ENCODE peak calls at places on chromosomes 5 and 9, in eight cellular contexts. One of them, this sample, is unnamed. For H3K4me1, the result is how much of the 10 kb centered on the place peaks cover.

GRCh38 chr5:44002381-44002901 is 386.8 kb downstream of the FGF10 start:
- DNase-seq in CD8-positive, alpha-beta T cell: no peak
- DNase-seq in PC-3: peak
- DNase-seq in endodermal cell: no peak
- DNase-seq in spleen: no peak
- DNase-seq in tibial artery: no peak
- DNase-seq in adrenal gland: peak
- DNase-seq in esophagus squamous epithelium: no peak
- DNase-seq in this sample: no peak

GRCh38 chr5:141846031-141846430 is 32.2 kb downstream of the PCDH1 start:
- DNase-seq in CD8-positive, alpha-beta T cell: no peak
- DNase-seq in adrenal gland: no peak
- DNase-seq in esophagus squamous epithelium: no peak
- DNase-seq in endodermal cell: peak
- DNase-seq in tibial artery: no peak
- DNase-seq in PC-3: no peak
- DNase-seq in spleen: no peak
- DNase-seq in this sample: peak

GRCh38 chr5:42360061-42360460 is 63.2 kb upstream of the GHR start:
- DNase-seq in esophagus squamous epithelium: no peak
- DNase-seq in CD8-positive, alpha-beta T cell: no peak
- DNase-seq in PC-3: peak
- DNase-seq in endodermal cell: no peak
- DNase-seq in spleen: no peak
- DNase-seq in tibial artery: no peak
- DNase-seq in adrenal gland: peak
- DNase-seq in this sample: peak

GRCh38 chr9:135978650-135979461 is 17.7 kb upstream of the UBAC1 start:
- DNase-seq in CD8-positive, alpha-beta T cell: peak
- DNase-seq in endodermal cell: no peak
- DNase-seq in adrenal gland: no peak
- DNase-seq in esophagus squamous epithelium: no peak
- DNase-seq in spleen: no peak
- DNase-seq in tibial artery: no peak
- DNase-seq in PC-3: no peak
- DNase-seq in this sample: no peak

GRCh38 chr5:177496111-177497010 is 1.0 kb downstream of the PDLIM7 start:
- DNase-seq in esophagus squamous epithelium: no peak
- DNase-seq in CD8-positive, alpha-beta T cell: no peak
- DNase-seq in adrenal gland: peak
- DNase-seq in spleen: peak
- DNase-seq in tibial artery: peak
- DNase-seq in endodermal cell: peak
- DNase-seq in PC-3: peak
- DNase-seq in this sample: peak

GRCh38 chr5:10235350-10235749 is 14.3 kb downstream of the ATPSCKMT start:
- DNase-seq in esophagus squamous epithelium: no peak
- DNase-seq in endodermal cell: no peak
- DNase-seq in spleen: no peak
- DNase-seq in tibial artery: no peak
- DNase-seq in CD8-positive, alpha-beta T cell: no peak
- DNase-seq in PC-3: peak
- DNase-seq in adrenal gland: no peak
- DNase-seq in this sample: no peak

GRCh38 chr5:26003966-26004365 is 1034.4 kb downstream of the CDH9 start:
- DNase-seq in PC-3: no peak
- DNase-seq in esophagus squamous epithelium: no peak
- DNase-seq in CD8-positive, alpha-beta T cell: no peak
- DNase-seq in tibial artery: no peak
- DNase-seq in spleen: no peak
- DNase-seq in endodermal cell: no peak
- DNase-seq in adrenal gland: no peak
- DNase-seq in this sample: no peak

GRCh38 chr5:148739524-148739923 is 85.2 kb upstream of the HTR4 start:
- DNase-seq in PC-3: no peak
- DNase-seq in endodermal cell: no peak
- DNase-seq in adrenal gland: no peak
- DNase-seq in esophagus squamous epithelium: no peak
- DNase-seq in spleen: no peak
- DNase-seq in tibial artery: no peak
- DNase-seq in CD8-positive, alpha-beta T cell: no peak
- DNase-seq in this sample: no peak

GRCh38 chr5:107428303-107428761 is 242.4 kb downstream of the EFNA5 start:
- DNase-seq in adrenal gland: no peak
- DNase-seq in spleen: no peak
- DNase-seq in esophagus squamous epithelium: no peak
- DNase-seq in tibial artery: no peak
- DNase-seq in endodermal cell: no peak
- DNase-seq in PC-3: no peak
- DNase-seq in CD8-positive, alpha-beta T cell: no peak
- DNase-seq in this sample: peak

GRCh38 chr5:176675676-176676360 is 28.5 kb downstream of the TSPAN17 start:
- DNase-seq in spleen: no peak
- DNase-seq in tibial artery: no peak
- DNase-seq in CD8-positive, alpha-beta T cell: no peak
- DNase-seq in PC-3: peak
- DNase-seq in adrenal gland: no peak
- DNase-seq in endodermal cell: peak
- DNase-seq in esophagus squamous epithelium: no peak
- DNase-seq in this sample: peak

GRCh38 chr5:148790545-148791333 is 35.7 kb upstream of the ADRB2 start:
- DNase-seq in endodermal cell: no peak
- DNase-seq in PC-3: peak
- DNase-seq in spleen: no peak
- DNase-seq in CD8-positive, alpha-beta T cell: no peak
- DNase-seq in esophagus squamous epithelium: no peak
- DNase-seq in tibial artery: no peak
- DNase-seq in adrenal gland: no peak
- DNase-seq in this sample: no peak

GRCh38 chr5:155697236-155697635 is 629.7 kb upstream of the SGCD start:
- DNase-seq in adrenal gland: no peak
- DNase-seq in tibial artery: no peak
- DNase-seq in spleen: no peak
- DNase-seq in endodermal cell: no peak
- DNase-seq in PC-3: no peak
- DNase-seq in CD8-positive, alpha-beta T cell: no peak
- DNase-seq in esophagus squamous epithelium: no peak
- DNase-seq in this sample: no peak

GRCh38 chr9:21558079-21558478 is 76.0 kb upstream of the IFNE start:
- DNase-seq in spleen: no peak
- DNase-seq in PC-3: no peak
- DNase-seq in tibial artery: no peak
- DNase-seq in endodermal cell: no peak
- DNase-seq in CD8-positive, alpha-beta T cell: no peak
- DNase-seq in adrenal gland: no peak
- DNase-seq in esophagus squamous epithelium: no peak
- DNase-seq in this sample: peak

GRCh38 chr5:119287547-119288073 is 68.2 kb upstream of the TNFAIP8 start:
- DNase-seq in tibial artery: no peak
- DNase-seq in adrenal gland: no peak
- DNase-seq in spleen: no peak
- DNase-seq in endodermal cell: no peak
- DNase-seq in CD8-positive, alpha-beta T cell: no peak
- DNase-seq in esophagus squamous epithelium: no peak
- DNase-seq in PC-3: peak
- DNase-seq in this sample: no peak

GRCh38 chr5:150409638-150410523 is 2.8 kb downstream of the CD74 start:
- DNase-seq in spleen: peak
- DNase-seq in adrenal gland: peak
- DNase-seq in CD8-positive, alpha-beta T cell: peak
- DNase-seq in endodermal cell: peak
- DNase-seq in tibial artery: peak
- DNase-seq in esophagus squamous epithelium: no peak
- DNase-seq in PC-3: peak
- DNase-seq in this sample: peak

GRCh38 chr5:115246361-115246991 is 16.2 kb downstream of the PGGT1B start:
- DNase-seq in tibial artery: no peak
- DNase-seq in esophagus squamous epithelium: no peak
- DNase-seq in adrenal gland: no peak
- DNase-seq in PC-3: peak
- DNase-seq in spleen: no peak
- DNase-seq in endodermal cell: no peak
- DNase-seq in CD8-positive, alpha-beta T cell: no peak
- DNase-seq in this sample: peak

GRCh38 chr5:14440223-14440597 is 141.4 kb upstream of the OTULINL start:
- DNase-seq in CD8-positive, alpha-beta T cell: no peak
- DNase-seq in endodermal cell: peak
- DNase-seq in spleen: no peak
- DNase-seq in PC-3: no peak
- DNase-seq in esophagus squamous epithelium: no peak
- DNase-seq in tibial artery: no peak
- DNase-seq in adrenal gland: no peak
- DNase-seq in this sample: no peak

GRCh38 chr9:70578720-70579119 is 164.3 kb upstream of the KLF9 start:
- DNase-seq in spleen: no peak
- DNase-seq in tibial artery: no peak
- DNase-seq in esophagus squamous epithelium: no peak
- DNase-seq in CD8-positive, alpha-beta T cell: no peak
- DNase-seq in endodermal cell: peak
- DNase-seq in adrenal gland: no peak
- DNase-seq in PC-3: no peak
- DNase-seq in this sample: no peak

GRCh38 chr5:141680178-141680577 is 1.9 kb downstream of the ARAP3 start:
- DNase-seq in CD8-positive, alpha-beta T cell: no peak
- DNase-seq in adrenal gland: no peak
- DNase-seq in PC-3: no peak
- DNase-seq in spleen: peak
- DNase-seq in tibial artery: no peak
- DNase-seq in esophagus squamous epithelium: no peak
- DNase-seq in endodermal cell: no peak
- DNase-seq in this sample: no peak

GRCh38 chr5:125326114-125326513 is 579.7 kb upstream of the ZNF608 start:
- DNase-seq in esophagus squamous epithelium: no peak
- DNase-seq in spleen: no peak
- DNase-seq in PC-3: peak
- DNase-seq in adrenal gland: peak
- DNase-seq in endodermal cell: no peak
- DNase-seq in CD8-positive, alpha-beta T cell: no peak
- DNase-seq in tibial artery: no peak
- DNase-seq in this sample: peak

GRCh38 chr5:173582198-173583092 is 34.0 kb downstream of the BOD1 start:
- DNase-seq in tibial artery: no peak
- DNase-seq in spleen: no peak
- DNase-seq in CD8-positive, alpha-beta T cell: no peak
- DNase-seq in esophagus squamous epithelium: no peak
- DNase-seq in PC-3: no peak
- DNase-seq in endodermal cell: no peak
- DNase-seq in adrenal gland: no peak
- DNase-seq in this sample: no peak

GRCh38 chr9:122860319-122861142 is 32.1 kb upstream of the PDCL start:
- DNase-seq in esophagus squamous epithelium: no peak
- DNase-seq in endodermal cell: no peak
- DNase-seq in PC-3: peak
- DNase-seq in tibial artery: no peak
- DNase-seq in spleen: no peak
- DNase-seq in adrenal gland: no peak
- DNase-seq in CD8-positive, alpha-beta T cell: no peak
- DNase-seq in this sample: no peak

GRCh38 chr9:77457916-77458592 is 190.1 kb downstream of the GNA14 start:
- DNase-seq in endodermal cell: peak
- DNase-seq in PC-3: peak
- DNase-seq in spleen: peak
- DNase-seq in tibial artery: peak
- DNase-seq in CD8-positive, alpha-beta T cell: peak
- DNase-seq in esophagus squamous epithelium: no peak
- DNase-seq in adrenal gland: peak
- DNase-seq in this sample: peak

GRCh38 chr5:124105326-124105725 is 593.3 kb downstream of the CSNK1G3 start:
- DNase-seq in esophagus squamous epithelium: no peak
- DNase-seq in PC-3: no peak
- DNase-seq in endodermal cell: no peak
- DNase-seq in CD8-positive, alpha-beta T cell: no peak
- DNase-seq in tibial artery: no peak
- DNase-seq in adrenal gland: no peak
- DNase-seq in spleen: no peak
- DNase-seq in this sample: no peak

GRCh38 chr5:66113160-66113559 is 30.9 kb upstream of the SREK1 start:
- DNase-seq in PC-3: peak
- DNase-seq in spleen: no peak
- DNase-seq in adrenal gland: no peak
- DNase-seq in endodermal cell: no peak
- DNase-seq in tibial artery: no peak
- DNase-seq in esophagus squamous epithelium: no peak
- DNase-seq in CD8-positive, alpha-beta T cell: no peak
- DNase-seq in this sample: no peak

DNA sequence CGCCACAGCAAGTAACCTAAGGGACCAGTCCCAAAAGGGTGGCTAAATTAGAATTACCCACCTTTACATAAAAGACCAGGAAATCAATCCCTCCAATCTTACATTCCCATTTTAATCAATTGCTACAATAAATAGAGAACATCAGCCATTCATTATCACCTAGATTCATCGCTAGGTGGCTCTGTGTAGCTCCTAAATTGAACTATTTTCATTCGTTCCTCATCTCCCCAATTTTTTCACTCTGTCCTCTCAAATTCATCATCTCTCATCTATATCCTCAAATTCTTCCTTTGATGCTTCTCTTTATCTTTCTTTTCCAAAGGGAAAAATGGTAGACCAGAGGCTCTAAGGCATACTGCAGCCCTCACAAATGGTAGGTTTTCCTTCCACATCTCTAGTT is 108.2 kb upstream of the TNC start:
- DNase-seq in PC-3: peak
- DNase-seq in CD8-positive, alpha-beta T cell: no peak
- DNase-seq in endodermal cell: no peak
- DNase-seq in tibial artery: no peak
- DNase-seq in adrenal gland: no peak
- DNase-seq in spleen: no peak
- DNase-seq in esophagus squamous epithelium: no peak
- DNase-seq in this sample: no peak
- TF ChIP-seq CTCF in PC-3: peak
- TF ChIP-seq CTCF in CD8-positive, alpha-beta T cell: no peak
- TF ChIP-seq CTCF in endodermal cell: peak
- TF ChIP-seq CTCF in tibial artery: no peak
- TF ChIP-seq CTCF in adrenal gland: no peak
- TF ChIP-seq CTCF in spleen: no peak
- TF ChIP-seq CTCF in esophagus squamous epithelium: no peak
- TF ChIP-seq CTCF in this sample: no peak

GRCh38 chr9:137077010-137077747 is at the start of gene UAP1L1:
- DNase-seq in PC-3: peak
- DNase-seq in adrenal gland: peak
- DNase-seq in esophagus squamous epithelium: no peak
- DNase-seq in spleen: peak
- DNase-seq in endodermal cell: peak
- DNase-seq in tibial artery: peak
- DNase-seq in CD8-positive, alpha-beta T cell: peak
- DNase-seq in this sample: peak
- H3K27ac ChIP-seq in PC-3: no peak
- H3K27ac ChIP-seq in adrenal gland: no peak
- H3K27ac ChIP-seq in esophagus squamous epithelium: peak
- H3K27ac ChIP-seq in spleen: peak
- H3K27ac ChIP-seq in endodermal cell: no peak
- H3K27ac ChIP-seq in tibial artery: peak
- H3K27ac ChIP-seq in CD8-positive, alpha-beta T cell: peak
- H3K27ac ChIP-seq in this sample: no peak

GRCh38 chr5:122093861-122094650 is 16.0 kb upstream of the LOX start:
- DNase-seq in endodermal cell: no peak
- DNase-seq in PC-3: no peak
- DNase-seq in CD8-positive, alpha-beta T cell: no peak
- DNase-seq in spleen: no peak
- DNase-seq in adrenal gland: no peak
- DNase-seq in esophagus squamous epithelium: no peak
- DNase-seq in tibial artery: no peak
- DNase-seq in this sample: no peak
- H3K4me1 ChIP-seq in endodermal cell: under half
- H3K4me1 ChIP-seq in PC-3: under half
- H3K4me1 ChIP-seq in CD8-positive, alpha-beta T cell: under half
- H3K4me1 ChIP-seq in spleen: under half
- H3K4me1 ChIP-seq in adrenal gland: under half
- H3K4me1 ChIP-seq in esophagus squamous epithelium: under half
- H3K4me1 ChIP-seq in tibial artery: under half
- H3K4me1 ChIP-seq in this sample: under half

GRCh38 chr5:1052641-1053390 is 44.2 kb downstream of the NKD2 start:
- DNase-seq in tibial artery: no peak
- DNase-seq in CD8-positive, alpha-beta T cell: no peak
- DNase-seq in esophagus squamous epithelium: no peak
- DNase-seq in PC-3: no peak
- DNase-seq in spleen: no peak
- DNase-seq in adrenal gland: no peak
- DNase-seq in endodermal cell: no peak
- DNase-seq in this sample: no peak
- TF ChIP-seq CTCF in tibial artery: no peak
- TF ChIP-seq CTCF in CD8-positive, alpha-beta T cell: no peak
- TF ChIP-seq CTCF in esophagus squamous epithelium: peak
- TF ChIP-seq CTCF in PC-3: peak
- TF ChIP-seq CTCF in spleen: no peak
- TF ChIP-seq CTCF in adrenal gland: no peak
- TF ChIP-seq CTCF in endodermal cell: no peak
- TF ChIP-seq CTCF in this sample: no peak

This sample was measured in cardiac muscle cell.